ENCODE peak calls at places on chromosomes 4 and X, in four cellular contexts. O is tibial nerve, Q is stomach, S is suprapubic skin. X is an unnamed sample.

GRCh38 chr4:141647982-141648381 is 11.6 kb downstream of the IL15 start:
- DNase-seq in O (no peak), Q (no peak), S (no peak), X (no peak)

GRCh38 chrX:110758781-110759180 is 36.8 kb downstream of the CHRDL1 start:
- DNase-seq in O (no peak), Q (no peak), S (no peak), X (no peak)

GRCh38 chr4:123746981-123747380 is 350.4 kb downstream of the SPRY1 start:
- DNase-seq in O (no peak), Q (no peak), S (no peak), X (no peak)

GRCh38 chr4:106584590-106584989 is 216.0 kb upstream of the GIMD1 start:
- DNase-seq in O (no peak), Q (no peak), S (no peak), X (no peak)

GRCh38 chr4:55385201-55385649 is 10.5 kb upstream of the TMEM165 start:
- DNase-seq in O (no peak), Q (no peak), S (no peak), X (no peak)

GRCh38 chr4:90186229-90186628 is 59.0 kb downstream of the CCSER1 start:
- DNase-seq in O (no peak), Q (no peak), S (no peak), X (no peak)

GRCh38 chr4:125010776-125011503 is 298.4 kb upstream of the ANKRD50 start:
- DNase-seq in O (no peak), Q (no peak), S (no peak), X (no peak)

GRCh38 chrX:15915959-15916703 is 61.5 kb upstream of the AP1S2 start:
- DNase-seq in O (no peak), Q (no peak), S (no peak), X (no peak)

GRCh38 chr4:80963051-80963450 is 67.5 kb upstream of the BMP3 start:
- DNase-seq in O (no peak), Q (no peak), S (no peak), X (no peak)

GRCh38 chr4:22021116-22021515 is 72.5 kb upstream of the KCNIP4 start:
- DNase-seq in O (no peak), Q (no peak), S (no peak), X (no peak)

GRCh38 chr4:120132935-120133334 is 66.3 kb upstream of the MAD2L1 start:
- DNase-seq in O (no peak), Q (no peak), S (no peak), X (no peak)

GRCh38 chr4:103361926-103362325 is 163.8 kb upstream of the CENPE start:
- DNase-seq in O (no peak), Q (no peak), S (no peak), X (no peak)

GRCh38 chr4:181971973-181972372 is 271.2 kb upstream of the TENM3 start:
- DNase-seq in O (no peak), Q (no peak), S (no peak), X (no peak)

GRCh38 chr4:56786955-56787354 is 34.5 kb downstream of the SPINK2 start:
- DNase-seq in O (no peak), Q (peak; percentile 28), S (no peak), X (peak; percentile 62)

GRCh38 chr4:155952546-155952945 is 1.1 kb downstream of the CTSO start:
- DNase-seq in O (no peak), Q (no peak), S (no peak), X (no peak)

GRCh38 chrX:75131973-75132627 is 24.0 kb downstream of the ABCB7 start:
- DNase-seq in O (no peak), Q (no peak), S (no peak), X (no peak)

GRCh38 chrX:101478366-101478765 is 6.9 kb upstream of the ARMCX4 start:
- DNase-seq in O (no peak), Q (no peak), S (no peak), X (no peak)

GRCh38 chr4:85901500-85901899 is 426.6 kb downstream of the ARHGAP24 start:
- DNase-seq in O (no peak), Q (no peak), S (no peak), X (no peak)

GRCh38 chr4:5045099-5045498 is 6.2 kb upstream of the STK32B start:
- DNase-seq in O (peak; percentile 30), Q (no peak), S (no peak), X (peak; percentile 18)

GRCh38 chrX:140664939-140665338 is 44.6 kb upstream of the LINC00632 start:
- DNase-seq in O (no peak), Q (no peak), S (no peak), X (no peak)

GRCh38 chr4:150164055-150164454 is 85.8 kb downstream of the DCLK2 start:
- DNase-seq in O (no peak), Q (no peak), S (no peak), X (no peak)

GRCh38 chrX:40340116-40340515 is 240.7 kb upstream of the ATP6AP2 start:
- DNase-seq in O (no peak), Q (no peak), S (no peak), X (no peak)

GRCh38 chrX:108097380-108097779 is 5.8 kb downstream of the ATG4A start:
- DNase-seq in O (no peak), Q (no peak), S (no peak), X (no peak)

GRCh38 chrX:30212172-30212571 is 3.2 kb upstream of the MAGEB2 start:
- DNase-seq in O (no peak), Q (no peak), S (no peak), X (no peak)

GRCh38 chrX:30219372-30219771 is 4.0 kb downstream of the MAGEB2 start:
- DNase-seq in O (no peak), Q (no peak), S (no peak), X (no peak)

GRCh38 chrX:30220646-30221045 is 5.3 kb downstream of the MAGEB2 start:
- DNase-seq in O (no peak), Q (no peak), S (no peak), X (no peak)

GRCh38 chrX:30215357-30215843 is at the start of gene MAGEB2:
- DNase-seq in O (no peak), Q (no peak), S (no peak), X (no peak)

DNA sequence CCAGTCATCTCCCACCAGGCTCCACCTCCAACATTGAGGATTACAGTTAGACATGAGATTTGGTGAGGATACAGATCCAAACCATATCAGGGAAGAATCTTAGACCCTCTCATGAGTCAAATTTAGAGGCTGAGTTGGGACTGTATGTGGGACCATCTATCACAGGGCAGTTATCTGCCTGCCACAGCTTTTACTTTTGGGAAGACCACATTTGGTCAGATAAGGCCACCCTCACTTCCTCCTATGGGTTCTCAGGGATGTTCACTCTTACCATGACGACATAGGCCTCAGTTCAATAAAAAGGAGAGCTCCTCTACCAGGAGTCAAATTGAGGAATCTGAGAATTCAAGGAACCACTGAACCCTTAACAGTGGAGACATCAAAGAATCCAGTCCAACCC is 2.1 kb downstream of the MAGEB2 start:
- DNase-seq in O (no peak), Q (no peak), S (no peak), X (no peak)
- TF ChIP-seq EP300 in O (no peak), Q (no peak), S (no peak), X (no peak)

GRCh38 chr4:13530823-13531608 is 13.3 kb downstream of the NKX3-2 start:
- DNase-seq in O (no peak), Q (no peak), S (no peak), X (no peak)
- H3K27me3 ChIP-seq in O (peaks cover 100% of the 10 kb centered on the region), Q (peaks cover 98% of the 10 kb centered on the region), S (peaks cover 100% of the 10 kb centered on the region), X (peaks cover 100% of the 10 kb centered on the region)

GRCh38 chrX:115534383-115534782 is 26.6 kb upstream of the PLS3 start:
- DNase-seq in O (no peak), Q (no peak), S (no peak), X (no peak)
- TF ChIP-seq POLR2A in O (no peak), Q (no peak), S (no peak), X (no peak)

GRCh38 chr4:25450491-25450901 is 73.4 kb downstream of the ANAPC4 start:
- DNase-seq in O (no peak), Q (no peak), S (no peak), X (no peak)

GRCh38 chr4:25454491-25454890 is 77.4 kb downstream of the ANAPC4 start:
- DNase-seq in O (no peak), Q (no peak), S (no peak), X (no peak)

GRCh38 chr4:25449688-25450087 is 72.6 kb downstream of the ANAPC4 start:
- DNase-seq in O (no peak), Q (no peak), S (no peak), X (no peak)

GRCh38 chr4:25451676-25452075 is 74.6 kb downstream of the ANAPC4 start:
- DNase-seq in O (no peak), Q (no peak), S (no peak), X (no peak)

DNA sequence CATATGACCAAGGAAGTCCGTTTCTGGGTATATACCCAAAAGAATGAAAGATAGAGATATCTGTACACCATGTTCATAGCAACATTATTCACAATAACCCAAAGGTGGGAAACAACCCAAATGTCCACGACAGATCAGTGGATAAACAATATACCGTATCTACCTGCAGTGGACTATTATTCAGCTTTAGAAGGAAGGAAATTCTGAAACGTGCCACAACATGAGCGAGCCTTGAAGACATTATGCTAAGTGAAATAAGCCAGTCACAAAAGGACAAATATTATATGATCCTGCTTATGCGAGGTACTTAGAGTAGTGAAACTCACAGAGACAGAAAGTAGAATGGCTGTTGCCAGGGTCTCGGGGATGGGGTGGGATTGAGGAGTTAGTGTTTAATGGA is 75.0 kb downstream of the ANAPC4 start:
- DNase-seq in O (no peak), Q (no peak), S (no peak), X (no peak)
- TF ChIP-seq EP300 in O (no peak), Q (no peak), S (no peak), X (no peak)

GRCh38 chr4:1487761-1488160 is 81.5 kb upstream of the NKX1-1 start:
- DNase-seq in O (no peak), Q (no peak), S (no peak), X (no peak)
- H3K27me3 ChIP-seq in O (peaks cover 31% of the 10 kb centered on the region), Q (peaks cover 37% of the 10 kb centered on the region), S (peaks cover 53% of the 10 kb centered on the region), X (peaks cover 49% of the 10 kb centered on the region)

DNA sequence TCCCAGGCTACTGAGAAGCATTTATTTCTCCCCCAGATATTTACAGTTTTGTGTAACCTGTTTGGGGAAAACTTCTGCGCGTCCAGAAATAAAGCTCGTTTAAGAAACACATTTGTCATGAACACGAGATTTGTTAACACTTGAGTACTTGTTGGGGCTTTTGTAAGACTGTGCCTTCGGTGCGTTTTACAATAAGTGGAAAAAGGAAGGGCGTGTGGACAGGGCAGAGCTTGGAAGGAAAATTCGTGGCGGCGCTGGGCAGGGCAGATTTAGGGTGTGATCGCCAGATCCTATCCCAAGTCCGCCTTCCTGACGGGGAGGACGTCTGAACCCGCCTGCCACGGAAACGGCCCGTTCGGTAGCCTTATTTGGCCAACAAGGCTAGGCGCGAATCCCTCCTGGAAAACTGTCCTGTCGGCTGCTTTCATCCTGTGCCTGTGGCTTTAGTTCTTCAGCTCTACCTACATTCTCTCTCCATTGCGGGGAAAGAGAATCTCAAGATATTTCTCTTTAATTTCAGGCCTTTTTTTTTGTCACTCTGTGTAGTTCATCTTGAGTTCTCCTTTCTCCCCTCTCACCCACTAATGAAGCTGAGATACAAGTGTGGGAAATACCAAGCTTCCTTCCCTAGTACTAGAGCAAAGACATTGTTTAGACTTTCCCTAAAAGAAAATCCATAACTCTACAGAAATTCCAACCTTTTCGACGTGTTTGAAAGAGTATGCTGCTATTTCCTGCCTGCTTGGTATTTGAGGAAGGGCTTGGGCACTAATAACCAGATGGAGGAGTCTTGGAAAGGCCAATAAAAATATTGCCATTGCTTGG is 946 bp downstream of the PDLIM5 start:
- DNase-seq in O (peak; percentile 77), Q (peak; percentile 83), S (peak; percentile 93), X (peak; percentile 92)
- TF ChIP-seq POLR2A in O (no peak), Q (no peak), S (peak; percentile 57), X (peak; percentile 76)

DNA sequence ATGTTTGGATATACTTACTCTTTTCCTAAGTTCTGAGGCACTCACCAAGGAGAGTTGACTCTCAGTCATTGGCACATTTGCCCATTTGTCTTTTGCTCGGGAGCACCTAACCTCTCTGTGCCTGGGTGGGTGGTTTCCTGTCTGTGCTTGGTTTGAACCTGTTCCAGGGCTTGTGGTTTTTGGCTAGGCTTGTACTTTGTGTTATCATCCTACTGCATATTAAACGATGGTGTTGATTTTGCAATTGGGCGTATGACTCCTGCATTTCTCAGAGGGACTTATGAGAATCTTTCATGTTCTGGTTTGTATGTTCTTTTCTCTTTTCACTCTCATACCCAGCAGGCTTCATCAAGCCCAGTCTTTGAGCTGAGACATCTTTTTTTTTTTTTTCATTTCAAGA is 161.7 kb downstream of the BTC start:
- DNase-seq in O (peak; percentile 41), Q (peak; percentile 66), S (no peak), X (peak; percentile 24)
- TF ChIP-seq EP300 in O (no peak), Q (no peak), S (no peak), X (no peak)

X was measured in transverse colon.